ENCODE peak calls at places on chromosomes 7 and 10, in nine cellular contexts. T is CD8-positive, alpha-beta T cell; D is body of pancreas; L is tibial nerve; H is right lobe of liver; C is cardiac muscle cell; Z is WERI-Rb-1; A is psoas muscle; O is thoracic aorta. W is an unnamed sample. For H3K27me3, the result is how much of the 10 kb centered on the place peaks cover.

GRCh38 chr7:95264225-95264927 is 60.0 kb downstream of the PON1 start:
- DNase-seq in T (no peak), H (no peak), O (no peak), A (no peak), D (no peak), C (no peak), L (no peak), Z (no peak), W (no peak)

GRCh38 chr10:50310560-50311174 is 59.4 kb upstream of the ASAH2 start:
- DNase-seq in C (peak), O (no peak), D (peak), Z (peak), T (peak), L (no peak), A (no peak), H (no peak), W (peak)

GRCh38 chr7:118185163-118185860 is 1.3 kb downstream of the LSM8 start:
- DNase-seq in A (no peak), H (no peak), L (no peak), T (no peak), O (no peak), Z (no peak), D (no peak), C (no peak), W (no peak)

GRCh38 chr10:45181483-45181882 is 133.9 kb downstream of the OR13A1 start:
- DNase-seq in C (no peak), H (no peak), L (no peak), O (no peak), T (no peak), A (peak), Z (no peak), D (no peak), W (no peak)

GRCh38 chr7:108459922-108460551 is 3.8 kb upstream of the NRCAM start:
- DNase-seq in A (no peak), C (peak), T (no peak), O (no peak), L (no peak), Z (peak), H (no peak), D (peak), W (peak)

GRCh38 chr10:97371696-97372095 is 29.4 kb downstream of the RRP12 start:
- DNase-seq in L (no peak), A (no peak), O (no peak), D (no peak), Z (no peak), T (no peak), H (no peak), C (no peak), W (no peak)

GRCh38 chr10:129852829-129853228 is 111.2 kb downstream of the EBF3 start:
- DNase-seq in C (no peak), A (no peak), L (no peak), H (no peak), Z (no peak), D (no peak), O (no peak), T (no peak), W (peak)

GRCh38 chr10:6525599-6526160 is 54.4 kb downstream of the PRKCQ start:
- DNase-seq in T (no peak), H (no peak), C (no peak), Z (no peak), O (no peak), D (no peak), A (no peak), L (no peak), W (no peak)

GRCh38 chr10:34341473-34341872 is 473.6 kb downstream of the PARD3 start:
- DNase-seq in D (no peak), A (peak), T (no peak), H (no peak), C (no peak), L (no peak), O (no peak), Z (no peak), W (no peak)

GRCh38 chr10:30447125-30447799 is 13.3 kb downstream of the MAP3K8 start:
- DNase-seq in T (no peak), O (no peak), Z (no peak), L (no peak), A (no peak), D (no peak), C (no peak), H (no peak), W (no peak)

GRCh38 chr7:47474937-47475879 is 106.7 kb downstream of the TNS3 start:
- DNase-seq in D (peak), A (peak), C (peak), T (no peak), Z (peak), H (peak), L (peak), O (peak), W (peak)

GRCh38 chr7:48111596-48111995 is 22.5 kb downstream of the UPP1 start:
- DNase-seq in Z (no peak), L (no peak), C (no peak), H (peak), A (no peak), O (no peak), D (no peak), T (no peak), W (no peak)

GRCh38 chr10:119543814-119544642 is 1.5 kb upstream of the RGS10 start:
- DNase-seq in T (no peak), L (no peak), O (no peak), H (no peak), Z (peak), C (no peak), D (no peak), A (no peak), W (peak)
- H3K27me3 ChIP-seq in T (under half), L (under half), O (under half), H (under half), Z (under half), C (half or more), D (under half), A (under half), W (under half)

DNA sequence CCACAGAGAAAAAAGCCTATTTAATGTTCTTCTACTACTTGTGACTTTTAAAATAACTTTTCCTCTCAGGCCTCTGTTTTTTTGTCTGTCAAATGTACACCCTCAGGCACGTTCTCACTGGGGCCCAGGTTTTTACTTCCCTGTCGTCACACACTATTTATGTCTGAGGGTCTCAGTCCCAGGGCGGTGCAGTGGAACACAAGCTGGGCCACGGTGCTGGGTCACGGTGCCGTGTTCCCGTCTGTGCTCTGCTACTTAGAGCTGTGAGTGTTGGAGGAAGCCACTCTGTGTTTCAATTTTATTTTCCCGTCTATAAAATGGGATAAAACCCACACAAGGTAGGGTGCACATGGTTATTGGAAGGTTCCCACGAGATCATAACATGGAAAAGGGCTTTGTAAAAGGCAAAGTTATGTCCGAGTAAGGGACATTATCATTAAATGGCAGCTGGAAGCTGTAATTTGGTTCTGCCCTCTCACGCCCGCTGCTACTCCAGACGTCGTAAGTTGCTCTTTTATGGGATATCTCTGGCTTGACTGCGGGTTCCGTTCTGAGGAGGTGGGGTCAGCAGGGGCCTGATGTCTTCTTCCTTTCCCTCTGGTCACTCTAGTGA is 25.1 kb downstream of the ZNF775 start:
- DNase-seq in A (no peak), O (no peak), T (no peak), D (peak), H (no peak), L (no peak), Z (peak), C (no peak), W (no peak)
- H3K4me3 ChIP-seq in A (peak), O (peak), T (peak), D (no peak), H (peak), L (peak), Z (peak), C (peak), W (peak)

DNA sequence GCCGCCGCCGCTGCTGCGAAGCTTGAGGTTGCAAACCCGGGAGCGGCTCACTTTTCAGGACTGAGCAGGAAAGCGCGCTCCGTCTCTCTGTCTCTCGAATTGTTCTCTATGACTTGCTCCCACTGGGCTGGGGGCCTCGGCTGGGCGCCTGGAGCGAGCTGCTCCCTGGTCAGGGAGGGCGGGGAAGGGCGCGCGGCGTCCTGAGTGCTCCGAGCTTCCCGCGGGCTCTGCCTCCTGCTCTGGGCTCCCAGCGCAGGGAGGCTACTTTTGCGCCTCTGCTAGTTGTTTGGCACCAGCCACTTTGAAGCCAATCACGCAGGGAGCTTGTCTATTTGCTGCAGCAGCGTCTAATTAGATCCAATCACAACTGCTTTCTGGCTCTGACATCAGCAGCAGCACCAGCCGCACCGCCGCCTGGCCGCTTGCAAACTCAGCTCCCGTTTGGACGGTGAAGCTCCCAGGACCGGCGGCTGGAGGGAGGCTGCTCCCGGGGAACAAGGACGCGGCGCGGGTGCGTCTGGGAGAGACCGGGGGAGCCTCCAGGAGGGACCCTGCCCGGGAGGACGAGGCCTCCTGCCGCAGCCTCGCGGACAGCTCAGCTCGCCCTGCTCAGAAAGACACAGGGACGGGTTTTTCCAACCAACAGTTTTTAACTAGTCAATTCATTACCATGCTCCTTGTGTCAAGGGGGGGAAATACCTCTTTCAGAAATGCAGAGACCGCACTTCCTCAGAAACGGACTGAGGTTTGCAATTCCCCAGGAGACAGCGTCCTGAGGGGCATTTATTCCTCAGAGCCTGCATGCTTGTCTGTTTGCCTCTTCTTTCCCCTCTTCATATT is at the start of gene ADARB2:
- DNase-seq in L (no peak), O (no peak), C (peak), D (peak), A (no peak), Z (peak), H (no peak), T (no peak), W (peak)
- H3K27me3 ChIP-seq in L (under half), O (under half), C (half or more), D (under half), A (under half), Z (under half), H (under half), T (under half), W (under half)

GRCh38 chr7:100679927-100680588 is 6.5 kb downstream of the GNB2 start:
- DNase-seq in T (no peak), O (no peak), D (no peak), C (no peak), L (peak), H (no peak), A (peak), Z (no peak), W (peak)

GRCh38 chr7:100682991-100683658 is 9.6 kb downstream of the GNB2 start:
- DNase-seq in T (no peak), Z (no peak), L (no peak), O (no peak), D (peak), H (peak), C (no peak), A (no peak), W (no peak)

GRCh38 chr7:100682228-100682741 is 8.7 kb downstream of the GNB2 start:
- DNase-seq in D (peak), A (no peak), Z (no peak), O (no peak), C (no peak), T (peak), L (no peak), H (peak), W (peak)

GRCh38 chr7:100680589-100681271 is 7.2 kb downstream of the GNB2 start:
- DNase-seq in T (no peak), C (no peak), H (peak), L (no peak), Z (no peak), A (no peak), O (no peak), D (peak), W (peak)

GRCh38 chr7:100681491-100682227 is 8.1 kb downstream of the GNB2 start:
- DNase-seq in A (no peak), Z (no peak), L (no peak), O (no peak), D (no peak), T (no peak), C (no peak), H (peak), W (peak)
- H3K4me3 ChIP-seq in A (no peak), Z (no peak), L (no peak), O (no peak), D (no peak), T (no peak), C (no peak), H (no peak), W (no peak)

GRCh38 chr10:16527452-16527851 is 5.8 kb upstream of the C1QL3 start:
- DNase-seq in O (no peak), T (no peak), L (no peak), Z (no peak), H (no peak), D (no peak), A (no peak), C (no peak), W (peak)
- H3K27me3 ChIP-seq in O (under half), T (under half), L (under half), Z (under half), H (under half), D (under half), A (under half), C (half or more), W (under half)

GRCh38 chr10:5524721-5525531 is at the start of gene CALML3:
- DNase-seq in L (no peak), Z (no peak), C (no peak), D (no peak), O (no peak), T (no peak), A (no peak), H (no peak), W (no peak)
- H3K4me3 ChIP-seq in L (no peak), Z (no peak), C (no peak), D (no peak), O (no peak), T (no peak), A (no peak), H (no peak), W (no peak)

DNA sequence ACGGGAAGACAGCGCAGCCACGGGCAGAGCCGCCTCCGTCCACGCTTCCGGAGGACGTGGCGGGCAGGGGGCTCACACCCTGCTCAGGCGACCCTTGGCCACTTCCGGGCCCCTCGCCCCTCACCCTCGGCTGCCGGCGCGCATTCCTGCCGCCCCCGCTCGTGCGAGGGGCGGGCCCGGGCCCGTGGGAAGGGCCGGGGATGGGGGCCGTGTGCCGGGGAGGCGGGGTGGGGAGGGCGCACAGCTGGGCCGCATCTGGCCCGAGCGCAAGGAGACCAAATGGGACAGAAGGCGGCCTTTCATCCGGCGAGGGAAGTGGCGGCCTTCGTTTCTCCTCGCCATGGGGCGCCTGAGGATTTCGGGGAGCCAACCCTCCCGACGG is 846 bp upstream of the LFNG start:
- DNase-seq in D (no peak), H (no peak), C (no peak), L (no peak), A (no peak), Z (no peak), O (no peak), T (no peak), W (peak)
- H3K27me3 ChIP-seq in D (under half), H (under half), C (under half), L (under half), A (under half), Z (under half), O (under half), T (under half), W (under half)

DNA sequence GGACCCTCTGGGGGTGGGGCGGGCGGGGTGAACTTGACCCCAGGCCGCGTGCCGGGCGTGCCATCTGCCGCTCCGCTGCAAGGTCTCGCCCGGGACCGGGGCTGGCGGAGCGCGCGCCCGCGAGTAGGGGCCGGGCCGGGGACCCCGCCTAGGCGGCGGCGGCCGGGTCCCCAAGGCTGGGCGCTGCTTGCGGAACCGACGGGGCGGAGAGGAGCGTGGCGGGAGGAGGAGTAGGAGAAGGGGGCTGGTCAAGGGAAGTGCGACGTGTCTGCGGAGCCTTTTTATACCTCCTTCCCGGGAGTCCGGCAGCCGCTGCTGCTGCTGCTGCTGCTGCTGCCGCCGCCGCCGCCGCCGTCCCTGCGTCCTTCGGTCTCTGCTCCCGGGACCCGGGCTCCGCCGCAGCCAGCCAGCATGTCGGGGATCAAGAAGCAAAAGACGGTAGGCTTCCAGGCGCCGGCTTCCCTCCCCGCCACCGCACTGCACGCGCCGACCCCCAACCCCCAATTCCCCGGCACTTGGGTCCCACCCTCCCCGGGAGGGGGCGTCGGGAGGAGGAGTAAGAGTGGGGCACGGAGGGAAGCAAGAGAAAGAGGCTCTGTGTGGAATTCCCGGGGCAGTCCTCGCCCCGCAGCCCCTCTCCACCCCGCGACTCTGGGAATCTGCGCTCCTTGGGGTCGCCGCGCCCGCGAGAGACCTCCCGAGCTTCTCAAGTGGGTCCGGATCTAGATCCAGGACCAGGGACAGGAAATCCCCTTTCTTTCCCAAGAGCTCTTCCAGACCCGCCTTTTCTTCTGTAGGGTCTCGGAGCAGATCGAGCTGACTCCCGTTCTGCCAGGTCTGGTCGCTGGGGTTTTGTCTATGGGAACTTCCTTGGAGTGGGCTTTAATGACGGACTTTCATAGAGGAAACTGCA is at the start of gene PAPSS2:
- DNase-seq in L (peak), C (peak), A (peak), D (peak), O (peak), Z (peak), H (peak), T (no peak), W (peak)
- H3K4me3 ChIP-seq in L (peak), C (peak), A (peak), D (peak), O (peak), Z (peak), H (peak), T (peak), W (peak)

W was measured in H7.